ENCODE peak calls at places on chromosomes 2 and 18, in five cellular contexts. O, W, L, V and A are unnamed samples.

GRCh38 chr2:100880730-100881129 is 60.8 kb downstream of the NPAS2 start:
- DNase-seq in O (no peak), W (peak; percentile 55), L (no peak), V (no peak), A (no peak)

GRCh38 chr2:132479140-132479539 is 62.5 kb downstream of the GPR39 start:
- DNase-seq in O (no peak), W (no peak), L (no peak), V (no peak), A (no peak)

GRCh38 chr2:42064417-42064942 is 16.7 kb downstream of the PKDCC start:
- DNase-seq in O (no peak), W (peak; percentile 66), L (no peak), V (no peak), A (no peak)

GRCh38 chr2:114442545-114442944 is at the start of gene DPP10:
- DNase-seq in O (peak; percentile 8), W (peak; percentile 8), L (no peak), V (no peak), A (peak; percentile 2)

GRCh38 chr18:78171954-78172353 is 807.7 kb upstream of the SALL3 start:
- DNase-seq in O (no peak), W (no peak), L (no peak), V (no peak), A (no peak)

GRCh38 chr18:64518191-64518590 is 369.3 kb upstream of the LINC00305 start:
- DNase-seq in O (no peak), W (no peak), L (no peak), V (no peak), A (no peak)

GRCh38 chr2:117968724-117969121 is 45.1 kb downstream of the CCDC93 start:
- DNase-seq in O (no peak), W (no peak), L (no peak), V (no peak), A (no peak)

GRCh38 chr18:29406996-29407395 is 1230.1 kb upstream of the CDH2 start:
- DNase-seq in O (no peak), W (no peak), L (no peak), V (no peak), A (no peak)

GRCh38 chr2:134413430-134413829 is 159.6 kb downstream of the MGAT5 start:
- DNase-seq in O (no peak), W (no peak), L (no peak), V (no peak), A (no peak)

GRCh38 chr2:214837466-214837865 is 28.0 kb upstream of the BARD1 start:
- DNase-seq in O (no peak), W (no peak), L (no peak), V (no peak), A (no peak)

DNA sequence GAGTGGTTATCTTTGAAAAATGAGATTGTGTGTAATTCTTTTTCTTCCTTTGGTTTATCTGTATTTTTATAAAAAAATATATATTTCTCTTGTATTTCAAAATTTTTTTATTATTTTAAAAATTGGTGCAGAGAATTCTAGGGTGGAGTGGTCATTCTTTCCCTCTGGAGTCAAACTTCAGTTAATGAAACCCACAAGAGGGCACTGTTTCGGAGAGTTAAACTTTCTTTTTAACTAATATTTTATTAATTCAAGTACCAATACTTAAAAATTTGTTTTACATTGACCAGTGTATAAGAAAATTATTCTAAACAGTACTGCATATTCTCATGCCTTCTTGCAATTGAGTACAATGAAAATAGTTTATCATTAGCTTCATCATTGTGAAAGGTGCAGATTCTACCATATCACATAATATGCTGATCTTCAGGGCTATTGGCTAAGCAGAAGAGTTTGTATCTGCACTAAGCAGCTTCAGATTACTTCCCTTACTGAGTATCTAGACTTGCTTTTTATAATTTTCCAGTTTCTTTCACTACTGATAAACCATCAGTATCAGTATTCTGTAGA is 50.1 kb downstream of the HS1BP3 start:
- DNase-seq in O (no peak), W (peak; percentile 60), L (no peak), V (no peak), A (no peak)
- TF ChIP-seq CTCF in O (peak; percentile 53), W (peak; percentile 43), L (peak; percentile 33), V (peak; percentile 41), A (peak; percentile 72)

GRCh38 chr2:54720563-54720962 is 2.9 kb upstream of the EML6 start:
- DNase-seq in O (no peak), W (no peak), L (no peak), V (no peak), A (no peak)
- H3K4me3 ChIP-seq in O (no peak overlapping the region), W (no peak overlapping the region), L (no peak overlapping the region), V (no peak overlapping the region), A (no peak overlapping the region)

GRCh38 chr2:199606193-199606780 is 148.5 kb upstream of the SATB2 start:
- DNase-seq in O (no peak), W (no peak), L (no peak), V (no peak), A (no peak)
- TF ChIP-seq CTCF in O (no peak), W (peak; percentile 16), L (no peak), V (no peak), A (no peak)

GRCh38 chr2:23940262-23940975 is at the start of gene UBXN2A:
- DNase-seq in O (peak; percentile 71), W (peak; percentile 79), L (peak; percentile 73), V (peak; percentile 75), A (peak; percentile 81)

GRCh38 chr2:23940976-23941605 is 828 bp downstream of the UBXN2A start:
- DNase-seq in O (no peak), W (peak; percentile 50), L (no peak), V (no peak), A (peak; percentile 38)

GRCh38 chr2:23943666-23944065 is 3.4 kb downstream of the UBXN2A start:
- DNase-seq in O (no peak), W (no peak), L (no peak), V (no peak), A (no peak)

GRCh38 chr2:23939054-23939436 is 1.2 kb upstream of the UBXN2A start:
- DNase-seq in O (no peak), W (peak; percentile 54), L (no peak), V (no peak), A (no peak)

DNA sequence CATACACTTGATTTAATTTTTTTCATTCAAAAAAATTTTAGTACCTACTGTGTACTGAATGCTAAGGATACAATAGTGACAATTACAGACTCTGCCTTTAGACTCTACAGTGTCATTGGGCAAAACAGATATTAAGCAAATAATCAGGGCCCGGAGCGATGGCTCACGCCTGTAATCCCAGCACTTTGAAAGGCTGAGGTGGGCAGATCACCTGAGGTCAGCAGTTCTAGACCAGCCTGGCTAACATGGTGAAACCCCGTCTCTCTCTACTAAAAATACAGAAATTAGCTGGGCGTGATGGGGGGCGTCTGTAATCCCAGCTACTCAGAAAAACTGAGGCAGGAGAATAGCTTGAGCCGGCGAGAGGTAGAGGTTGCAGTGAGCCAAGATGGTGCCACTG is 1.4 kb downstream of the UBXN2A start:
- DNase-seq in O (no peak), W (no peak), L (no peak), V (no peak), A (no peak)
- H3K4me3 ChIP-seq in O (no peak overlapping the region), W (peak overlapping the region; percentile 81), L (peak overlapping the region; percentile 84), V (peak overlapping the region; percentile 71), A (peak overlapping the region; percentile 80)

DNA sequence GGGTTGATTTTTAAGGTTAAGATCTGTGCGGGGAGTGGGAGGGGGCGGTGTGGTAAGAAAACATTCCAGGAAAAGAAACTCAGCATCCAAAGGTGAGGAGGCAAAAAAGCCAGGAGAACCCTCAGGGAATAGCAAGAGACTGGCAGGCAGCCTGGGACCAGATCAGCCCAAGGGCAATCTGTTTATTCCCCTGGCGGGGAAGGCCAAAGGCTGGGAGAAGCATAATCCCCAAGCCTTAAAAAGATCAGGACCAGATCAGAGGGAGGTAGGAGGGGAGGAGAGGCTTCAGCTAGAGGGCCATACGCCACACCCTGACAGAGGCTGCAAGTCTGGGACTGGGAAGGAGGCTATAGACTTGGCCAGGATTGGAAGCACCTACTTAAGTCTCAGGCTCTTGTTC is 163.0 kb upstream of the PXDN start:
- DNase-seq in O (no peak), W (no peak), L (no peak), V (no peak), A (no peak)
- TF ChIP-seq CTCF in O (no peak), W (no peak), L (no peak), V (no peak), A (no peak)